ENCODE peak calls at places on chromosome 20, in nine cellular contexts. J is nephron progenitor cell; L is NCI-H774; B is Right ventricle myocardium superior; X is ecto neural progenitor cell; C is endothelial cell; S is RPMI7951; U is neural crest cell; F is stimulated activated CD4-positive, alpha-beta T cell treated with anti-CD3 and anti-CD28 coated beads, Interleukin-15, amount 100 ng/mL, for 1 hour. H is an unnamed sample.

GRCh38 chr20:44331201-44331600 is 5.6 kb upstream of the R3HDML start:
- DNase-seq in J (no peak), L (no peak), B (no peak), X (no peak), C (no peak), S (no peak), U (no peak), F (no peak), H (no peak)

GRCh38 chr20:17443326-17443858 is 87.8 kb downstream of the BFSP1 start:
- DNase-seq in J (no peak), L (no peak), B (no peak), X (no peak), C (no peak), S (no peak), U (no peak), F (no peak), H (no peak)

GRCh38 chr20:51687630-51688029 is 80.6 kb downstream of the ATP9A start:
- DNase-seq in J (no peak), L (no peak), B (no peak), X (no peak), C (no peak), S (no peak), U (no peak), F (no peak), H (no peak)

GRCh38 chr20:58016779-58017178 is 211.7 kb downstream of the ANKRD60 start:
- DNase-seq in J (no peak), L (no peak), B (no peak), X (no peak), C (no peak), S (peak; percentile 35), U (no peak), F (no peak), H (no peak)

GRCh38 chr20:45157977-45158376 is 16.7 kb upstream of the PI3 start:
- DNase-seq in J (no peak), L (no peak), B (no peak), X (no peak), C (no peak), S (peak; percentile 80), U (no peak), F (no peak), H (peak; percentile 98)

GRCh38 chr20:32336918-32337347 is 21.2 kb upstream of the ASXL1 start:
- DNase-seq in J (no peak), L (no peak), B (no peak), X (no peak), C (no peak), S (peak; percentile 51), U (no peak), F (no peak), H (no peak)

GRCh38 chr20:11686900-11687543 is 230.7 kb upstream of the BTBD3 start:
- DNase-seq in J (peak; percentile 14), L (peak; percentile 22), B (peak; percentile 59), X (peak; percentile 50), C (peak; percentile 26), S (no peak), U (no peak), F (no peak), H (no peak)

GRCh38 chr20:36646678-36647077 is 682 bp upstream of the SLA2 start:
- DNase-seq in J (no peak), L (no peak), B (no peak), X (no peak), C (no peak), S (no peak), U (no peak), F (no peak), H (no peak)

GRCh38 chr20:17810847-17811604 is 111.3 kb downstream of the BANF2 start:
- DNase-seq in J (no peak), L (no peak), B (no peak), X (no peak), C (no peak), S (no peak), U (no peak), F (no peak), H (no peak)

GRCh38 chr20:57872816-57873409 is 163.1 kb upstream of the PMEPA1 start:
- DNase-seq in J (no peak), L (no peak), B (no peak), X (no peak), C (no peak), S (no peak), U (no peak), F (no peak), H (no peak)

GRCh38 chr20:20894753-20895152 is 182.3 kb upstream of the RALGAPA2 start:
- DNase-seq in J (no peak), L (no peak), B (no peak), X (no peak), C (no peak), S (peak; percentile 49), U (no peak), F (no peak), H (no peak)